ENCODE peak calls at places on chromosomes 6 and 20, in four cellular contexts. B is K562, V is H1, Y is WTC11. G is an unnamed sample.

GRCh38 chr20:40564997-40565680 is 123.9 kb downstream of the MAFB start:
- DNase-seq in B (no peak), V (no peak), Y (no peak), G (no peak)

GRCh38 chr6:89297695-89298351 is 17.3 kb downstream of the GABRR2 start:
- DNase-seq in B (peak), V (no peak), Y (no peak), G (no peak)

GRCh38 chr20:50258790-50259483 is 68.3 kb downstream of the CEBPB start:
- DNase-seq in B (no peak), V (no peak), Y (no peak), G (no peak)

GRCh38 chr6:121430514-121431460 is 4.7 kb upstream of the GJA1 start:
- DNase-seq in B (no peak), V (no peak), Y (no peak), G (peak)

GRCh38 chr6:56692586-56693245 is 50.0 kb upstream of the DST start:
- DNase-seq in B (no peak), V (no peak), Y (no peak), G (no peak)

GRCh38 chr20:19699132-19699971 is 58.7 kb upstream of the RIN2 start:
- DNase-seq in B (no peak), V (no peak), Y (no peak), G (no peak)

GRCh38 chr20:44153636-44154043 is 33.3 kb downstream of the JPH2 start:
- DNase-seq in B (no peak), V (no peak), Y (no peak), G (no peak)

GRCh38 chr6:41801380-41801779 is 13.9 kb downstream of the TOMM6 start:
- DNase-seq in B (no peak), V (no peak), Y (no peak), G (no peak)

GRCh38 chr6:137231156-137231555 is 12.0 kb upstream of the IFNGR1 start:
- DNase-seq in B (no peak), V (no peak), Y (no peak), G (no peak)

GRCh38 chr6:44594471-44594870 is 207.0 kb downstream of the CDC5L start:
- DNase-seq in B (no peak), V (no peak), Y (peak), G (no peak)

GRCh38 chr20:63639093-63639860 is 12.4 kb upstream of the GMEB2 start:
- DNase-seq in B (no peak), V (no peak), Y (no peak), G (no peak)

GRCh38 chr20:32343438-32343837 is 14.7 kb upstream of the ASXL1 start:
- DNase-seq in B (no peak), V (no peak), Y (no peak), G (no peak)

GRCh38 chr6:36608788-36609563 is 14.8 kb downstream of the SRSF3 start:
- DNase-seq in B (no peak), V (no peak), Y (peak), G (no peak)
- TF ChIP-seq TEAD4 in B (no peak), V (no peak), Y (no peak), G (no peak)

DNA sequence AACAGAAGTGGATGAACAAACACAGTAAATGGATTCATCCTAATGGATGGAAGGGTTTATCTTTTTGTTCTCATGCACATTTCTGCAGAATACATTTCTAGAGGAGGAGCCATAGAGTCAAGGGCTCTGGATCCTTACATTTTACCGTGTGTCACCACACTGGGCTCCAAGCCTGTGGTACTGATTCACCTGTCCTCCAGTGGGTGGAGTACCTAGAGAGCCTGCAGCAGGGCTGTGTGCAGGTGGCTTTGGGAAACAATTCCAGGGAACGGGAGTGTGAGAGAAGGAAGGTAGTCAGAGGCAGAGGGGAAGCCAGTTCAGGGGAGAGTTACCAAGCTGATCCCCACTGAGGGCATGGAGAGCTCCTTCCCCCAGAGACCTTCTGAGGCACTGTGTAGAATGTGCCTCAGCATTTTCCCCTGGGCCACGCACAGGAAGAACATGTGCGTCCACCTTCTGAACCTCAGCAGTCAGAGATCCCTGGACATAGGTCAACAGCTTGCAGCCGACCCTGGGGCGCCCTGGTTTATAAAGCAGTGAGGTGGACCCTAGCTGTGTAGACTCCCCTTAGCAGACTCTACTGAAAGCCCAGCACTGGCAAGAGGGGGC is 85.3 kb upstream of the SLC22A23 start:
- DNase-seq in B (no peak), V (peak), Y (no peak), G (no peak)
- TF ChIP-seq TEAD4 in B (no peak), V (no peak), Y (no peak), G (no peak)

GRCh38 chr6:90495216-90495817 is 91.6 kb downstream of the MAP3K7 start:
- DNase-seq in B (no peak), V (no peak), Y (peak), G (no peak)
- TF ChIP-seq TEAD4 in B (no peak), V (no peak), Y (no peak), G (no peak)

GRCh38 chr6:143592335-143592734 is 80.8 kb upstream of the FUCA2 start:
- DNase-seq in B (peak), V (peak), Y (peak), G (no peak)
- TF ChIP-seq TEAD4 in B (no peak), V (no peak), Y (no peak), G (no peak)

GRCh38 chr6:47093169-47093568 is 51.0 kb upstream of the ADGRF1 start:
- DNase-seq in B (no peak), V (no peak), Y (no peak), G (no peak)

GRCh38 chr6:47094351-47094925 is 52.3 kb upstream of the ADGRF1 start:
- DNase-seq in B (no peak), V (no peak), Y (peak), G (no peak)

GRCh38 chr6:47096233-47096887 is 54.2 kb upstream of the ADGRF1 start:
- DNase-seq in B (no peak), V (no peak), Y (no peak), G (no peak)

GRCh38 chr6:47098570-47098993 is 56.5 kb upstream of the ADGRF1 start:
- DNase-seq in B (no peak), V (no peak), Y (no peak), G (no peak)

DNA sequence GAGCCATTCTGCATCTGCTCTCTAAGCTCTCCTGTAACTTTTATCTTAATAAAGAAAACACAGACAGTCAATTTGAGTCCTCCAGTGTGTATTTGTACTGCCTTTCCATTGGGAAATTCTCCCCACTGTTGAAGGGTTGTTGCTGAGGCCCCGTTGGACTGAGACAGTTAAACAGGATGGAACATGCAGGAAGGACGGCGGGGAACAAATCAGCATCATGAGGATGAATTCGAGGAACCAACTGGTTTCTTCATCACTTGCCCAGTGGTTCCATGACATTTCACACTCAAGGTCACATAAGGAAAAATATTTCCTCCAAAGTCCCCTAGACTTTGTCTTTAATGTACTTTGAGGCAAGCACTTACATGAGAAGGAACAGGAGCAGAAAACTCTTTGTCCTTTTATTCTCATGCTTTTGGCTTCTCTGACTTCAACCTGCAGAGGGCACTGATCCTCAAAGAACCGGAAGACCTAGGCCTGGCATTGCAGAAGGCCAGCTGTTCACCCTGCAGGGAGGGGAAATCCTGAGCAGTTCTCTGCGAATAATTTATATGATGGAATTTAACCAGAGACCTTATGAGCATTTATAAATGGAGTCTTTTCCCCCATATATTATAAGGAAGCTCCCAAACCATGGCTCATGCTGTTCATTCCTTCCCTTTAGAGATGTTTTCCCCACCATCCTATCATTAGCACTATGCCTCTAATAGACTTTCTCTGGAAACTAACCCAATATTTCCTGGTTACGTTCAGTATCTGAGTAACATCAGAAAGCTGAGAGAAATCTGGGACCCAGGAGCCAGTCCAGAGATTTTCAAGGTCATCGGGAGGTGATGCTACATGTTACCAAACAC is 55.2 kb upstream of the ADGRF1 start:
- DNase-seq in B (peak), V (peak), Y (peak), G (peak)
- TF ChIP-seq TEAD4 in B (no peak), V (no peak), Y (no peak), G (no peak)

G was measured in SK-N-SH.